ENCODE peak calls at places on chromosomes 4 and X, in nine cellular contexts. One of them, this sample, is unnamed.

GRCh38 chr4:147975325-147975724 is 243.4 kb downstream of the ARHGAP10 start:
- DNase-seq in body of pancreas: no peak
- DNase-seq in fibroblast of lung: peak; percentile 72
- DNase-seq in CD4-positive, alpha-beta memory T cell: no peak
- DNase-seq in lung: no peak
- DNase-seq in pancreas: no peak
- DNase-seq in tibial artery: no peak
- DNase-seq in PC-9: no peak
- DNase-seq in IMR-90: peak; percentile 70
- DNase-seq in this sample: no peak

GRCh38 chr4:74794341-74794801 is at the start of gene BTC:
- DNase-seq in PC-9: peak; percentile 60
- DNase-seq in CD4-positive, alpha-beta memory T cell: no peak
- DNase-seq in fibroblast of lung: peak; percentile 27
- DNase-seq in pancreas: peak; percentile 79
- DNase-seq in tibial artery: peak; percentile 74
- DNase-seq in lung: peak; percentile 71
- DNase-seq in IMR-90: no peak
- DNase-seq in body of pancreas: peak; percentile 77
- DNase-seq in this sample: no peak

GRCh38 chr4:71293705-71294104 is 45.1 kb upstream of the SLC4A4 start:
- DNase-seq in lung: no peak
- DNase-seq in tibial artery: no peak
- DNase-seq in IMR-90: peak; percentile 93
- DNase-seq in pancreas: no peak
- DNase-seq in CD4-positive, alpha-beta memory T cell: no peak
- DNase-seq in body of pancreas: no peak
- DNase-seq in PC-9: no peak
- DNase-seq in fibroblast of lung: peak; percentile 72
- DNase-seq in this sample: no peak

GRCh38 chrX:119093991-119094741 is 21.4 kb downstream of the CT47C1 start:
- DNase-seq in lung: no peak
- DNase-seq in CD4-positive, alpha-beta memory T cell: no peak
- DNase-seq in body of pancreas: no peak
- DNase-seq in pancreas: no peak
- DNase-seq in fibroblast of lung: no peak
- DNase-seq in IMR-90: peak; percentile 4
- DNase-seq in PC-9: no peak
- DNase-seq in tibial artery: no peak
- DNase-seq in this sample: no peak

GRCh38 chr4:140756292-140757219 is at the start of gene TBC1D9:
- DNase-seq in CD4-positive, alpha-beta memory T cell: no peak
- DNase-seq in tibial artery: peak; percentile 83
- DNase-seq in lung: peak; percentile 90
- DNase-seq in IMR-90: peak; percentile 55
- DNase-seq in pancreas: peak; percentile 87
- DNase-seq in fibroblast of lung: peak; percentile 70
- DNase-seq in PC-9: peak; percentile 80
- DNase-seq in body of pancreas: peak; percentile 87
- DNase-seq in this sample: no peak

GRCh38 chrX:122641136-122641535 is 542.9 kb upstream of the GRIA3 start:
- DNase-seq in fibroblast of lung: no peak
- DNase-seq in pancreas: no peak
- DNase-seq in body of pancreas: no peak
- DNase-seq in CD4-positive, alpha-beta memory T cell: no peak
- DNase-seq in IMR-90: no peak
- DNase-seq in PC-9: no peak
- DNase-seq in lung: no peak
- DNase-seq in tibial artery: no peak
- DNase-seq in this sample: no peak

GRCh38 chrX:131067216-131067615 is 9.1 kb downstream of the ARHGAP36 start:
- DNase-seq in fibroblast of lung: no peak
- DNase-seq in pancreas: no peak
- DNase-seq in PC-9: no peak
- DNase-seq in tibial artery: no peak
- DNase-seq in CD4-positive, alpha-beta memory T cell: no peak
- DNase-seq in IMR-90: no peak
- DNase-seq in lung: no peak
- DNase-seq in body of pancreas: no peak
- DNase-seq in this sample: no peak

GRCh38 chrX:47611926-47612325 is 7.7 kb downstream of the SYN1 start:
- DNase-seq in body of pancreas: no peak
- DNase-seq in PC-9: no peak
- DNase-seq in fibroblast of lung: no peak
- DNase-seq in tibial artery: no peak
- DNase-seq in IMR-90: no peak
- DNase-seq in CD4-positive, alpha-beta memory T cell: no peak
- DNase-seq in pancreas: no peak
- DNase-seq in lung: no peak
- DNase-seq in this sample: no peak

GRCh38 chr4:22217480-22217879 is 268.9 kb upstream of the KCNIP4 start:
- DNase-seq in CD4-positive, alpha-beta memory T cell: no peak
- DNase-seq in lung: no peak
- DNase-seq in fibroblast of lung: no peak
- DNase-seq in IMR-90: no peak
- DNase-seq in PC-9: no peak
- DNase-seq in tibial artery: no peak
- DNase-seq in body of pancreas: no peak
- DNase-seq in pancreas: no peak
- DNase-seq in this sample: no peak

GRCh38 chrX:130539721-130540321 is 138.0 kb downstream of the RBMX2 start:
- DNase-seq in CD4-positive, alpha-beta memory T cell: no peak
- DNase-seq in fibroblast of lung: peak; percentile 61
- DNase-seq in lung: peak; percentile 51
- DNase-seq in pancreas: peak; percentile 66
- DNase-seq in tibial artery: peak; percentile 63
- DNase-seq in PC-9: peak; percentile 36
- DNase-seq in body of pancreas: peak; percentile 55
- DNase-seq in IMR-90: peak; percentile 45
- DNase-seq in this sample: peak; percentile 17

GRCh38 chr4:112927544-112927943 is 121.9 kb upstream of the ANK2 start:
- DNase-seq in pancreas: no peak
- DNase-seq in CD4-positive, alpha-beta memory T cell: no peak
- DNase-seq in body of pancreas: no peak
- DNase-seq in IMR-90: no peak
- DNase-seq in tibial artery: no peak
- DNase-seq in PC-9: no peak
- DNase-seq in fibroblast of lung: no peak
- DNase-seq in lung: no peak
- DNase-seq in this sample: no peak

GRCh38 chr4:78222575-78223186 is 165.6 kb downstream of the FRAS1 start:
- DNase-seq in IMR-90: no peak
- DNase-seq in body of pancreas: no peak
- DNase-seq in PC-9: no peak
- DNase-seq in pancreas: no peak
- DNase-seq in CD4-positive, alpha-beta memory T cell: no peak
- DNase-seq in fibroblast of lung: no peak
- DNase-seq in lung: no peak
- DNase-seq in tibial artery: no peak
- DNase-seq in this sample: no peak

GRCh38 chrX:21926527-21927278 is 13.8 kb upstream of the SMS start:
- DNase-seq in pancreas: no peak
- DNase-seq in tibial artery: no peak
- DNase-seq in CD4-positive, alpha-beta memory T cell: no peak
- DNase-seq in IMR-90: peak; percentile 99
- DNase-seq in PC-9: peak; percentile 24
- DNase-seq in lung: no peak
- DNase-seq in body of pancreas: no peak
- DNase-seq in fibroblast of lung: peak; percentile 96
- DNase-seq in this sample: no peak

GRCh38 chrX:73448379-73448778 is 1.5 kb downstream of the CDX4 start:
- DNase-seq in CD4-positive, alpha-beta memory T cell: no peak
- DNase-seq in fibroblast of lung: no peak
- DNase-seq in tibial artery: no peak
- DNase-seq in body of pancreas: peak; percentile 10
- DNase-seq in lung: no peak
- DNase-seq in IMR-90: no peak
- DNase-seq in PC-9: no peak
- DNase-seq in pancreas: no peak
- DNase-seq in this sample: no peak

GRCh38 chr4:114890773-114891172 is 222.6 kb downstream of the NDST4 start:
- DNase-seq in body of pancreas: no peak
- DNase-seq in IMR-90: no peak
- DNase-seq in PC-9: no peak
- DNase-seq in lung: no peak
- DNase-seq in CD4-positive, alpha-beta memory T cell: no peak
- DNase-seq in tibial artery: no peak
- DNase-seq in fibroblast of lung: peak; percentile 52
- DNase-seq in pancreas: no peak
- DNase-seq in this sample: no peak

GRCh38 chr4:93791570-93792195 is 36.9 kb upstream of the ATOH1 start:
- DNase-seq in pancreas: peak; percentile 64
- DNase-seq in IMR-90: peak; percentile 48
- DNase-seq in body of pancreas: peak; percentile 60
- DNase-seq in CD4-positive, alpha-beta memory T cell: no peak
- DNase-seq in PC-9: peak; percentile 22
- DNase-seq in fibroblast of lung: peak; percentile 62
- DNase-seq in tibial artery: no peak
- DNase-seq in lung: peak; percentile 37
- DNase-seq in this sample: no peak

GRCh38 chrX:99703467-99703866 is 706.6 kb downstream of the PCDH19 start:
- DNase-seq in fibroblast of lung: no peak
- DNase-seq in IMR-90: no peak
- DNase-seq in pancreas: no peak
- DNase-seq in PC-9: no peak
- DNase-seq in tibial artery: no peak
- DNase-seq in lung: no peak
- DNase-seq in body of pancreas: no peak
- DNase-seq in CD4-positive, alpha-beta memory T cell: no peak
- DNase-seq in this sample: no peak

GRCh38 chr4:102663073-102663472 is 97.7 kb downstream of the MANBA start:
- DNase-seq in tibial artery: no peak
- DNase-seq in lung: no peak
- DNase-seq in pancreas: no peak
- DNase-seq in IMR-90: peak; percentile 80
- DNase-seq in CD4-positive, alpha-beta memory T cell: no peak
- DNase-seq in body of pancreas: no peak
- DNase-seq in fibroblast of lung: peak; percentile 38
- DNase-seq in PC-9: no peak
- DNase-seq in this sample: no peak

GRCh38 chr4:119299221-119300071 is 22.5 kb downstream of the FABP2 start:
- DNase-seq in pancreas: no peak
- DNase-seq in fibroblast of lung: peak; percentile 28
- DNase-seq in body of pancreas: no peak
- DNase-seq in PC-9: no peak
- DNase-seq in tibial artery: no peak
- DNase-seq in IMR-90: peak; percentile 28
- DNase-seq in CD4-positive, alpha-beta memory T cell: peak; percentile 30
- DNase-seq in lung: no peak
- DNase-seq in this sample: peak; percentile 2

GRCh38 chr4:184816962-184817361 is 8.8 kb downstream of the ACSL1 start:
- DNase-seq in CD4-positive, alpha-beta memory T cell: no peak
- DNase-seq in body of pancreas: no peak
- DNase-seq in IMR-90: no peak
- DNase-seq in lung: no peak
- DNase-seq in PC-9: no peak
- DNase-seq in pancreas: no peak
- DNase-seq in fibroblast of lung: no peak
- DNase-seq in tibial artery: no peak
- DNase-seq in this sample: no peak
- H3K27ac ChIP-seq in CD4-positive, alpha-beta memory T cell: no peak overlapping the region
- H3K27ac ChIP-seq in body of pancreas: no peak overlapping the region
- H3K27ac ChIP-seq in IMR-90: no peak overlapping the region
- H3K27ac ChIP-seq in lung: peak overlapping the region; percentile 61
- H3K27ac ChIP-seq in PC-9: no peak overlapping the region
- H3K27ac ChIP-seq in pancreas: no peak overlapping the region
- H3K27ac ChIP-seq in fibroblast of lung: no peak overlapping the region
- H3K27ac ChIP-seq in tibial artery: no peak overlapping the region
- H3K27ac ChIP-seq in this sample: no peak overlapping the region

GRCh38 chrX:154380787-154381186 is 1.7 kb downstream of the EMD start:
- DNase-seq in body of pancreas: no peak
- DNase-seq in IMR-90: no peak
- DNase-seq in PC-9: no peak
- DNase-seq in pancreas: no peak
- DNase-seq in CD4-positive, alpha-beta memory T cell: peak; percentile 14
- DNase-seq in lung: no peak
- DNase-seq in fibroblast of lung: no peak
- DNase-seq in tibial artery: no peak
- DNase-seq in this sample: no peak
- H3K4me3 ChIP-seq in body of pancreas: no peak overlapping the region
- H3K4me3 ChIP-seq in IMR-90: no peak overlapping the region
- H3K4me3 ChIP-seq in PC-9: no peak overlapping the region
- H3K4me3 ChIP-seq in pancreas: peak overlapping the region; percentile 57
- H3K4me3 ChIP-seq in CD4-positive, alpha-beta memory T cell: no peak overlapping the region
- H3K4me3 ChIP-seq in lung: no peak overlapping the region
- H3K4me3 ChIP-seq in fibroblast of lung: peak overlapping the region; percentile 84
- H3K4me3 ChIP-seq in tibial artery: peak overlapping the region; percentile 87
- H3K4me3 ChIP-seq in this sample: peak overlapping the region; percentile 74

DNA sequence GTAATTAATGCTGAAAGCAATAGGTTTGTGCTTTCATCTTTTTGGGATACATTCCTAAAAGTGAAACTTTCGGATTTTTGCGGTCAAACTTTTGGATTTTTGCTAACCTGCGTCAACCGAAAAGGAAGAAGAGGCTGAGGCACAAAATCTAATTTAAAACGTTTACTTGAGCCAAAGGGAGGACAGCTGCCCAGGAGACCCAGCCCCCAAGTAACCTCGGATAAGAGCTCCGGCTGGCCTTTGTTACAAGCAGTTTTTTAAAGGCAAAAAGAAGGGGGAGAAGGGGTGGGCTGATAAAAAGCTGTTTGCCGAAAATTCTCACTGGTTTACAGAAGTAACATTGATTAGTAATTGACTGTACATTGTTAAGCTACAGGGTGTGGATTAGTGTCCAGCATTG is 59.3 kb upstream of the USP9X start:
- DNase-seq in tibial artery: no peak
- DNase-seq in fibroblast of lung: peak; percentile 7
- DNase-seq in PC-9: no peak
- DNase-seq in CD4-positive, alpha-beta memory T cell: no peak
- DNase-seq in IMR-90: peak; percentile 16
- DNase-seq in body of pancreas: no peak
- DNase-seq in pancreas: no peak
- DNase-seq in lung: no peak
- DNase-seq in this sample: no peak
- H3K27ac ChIP-seq in tibial artery: no peak overlapping the region
- H3K27ac ChIP-seq in fibroblast of lung: peak overlapping the region; percentile 45
- H3K27ac ChIP-seq in PC-9: no peak overlapping the region
- H3K27ac ChIP-seq in CD4-positive, alpha-beta memory T cell: no peak overlapping the region
- H3K27ac ChIP-seq in IMR-90: peak overlapping the region; percentile 45
- H3K27ac ChIP-seq in body of pancreas: no peak overlapping the region
- H3K27ac ChIP-seq in pancreas: no peak overlapping the region
- H3K27ac ChIP-seq in lung: no peak overlapping the region
- H3K27ac ChIP-seq in this sample: no peak overlapping the region

DNA sequence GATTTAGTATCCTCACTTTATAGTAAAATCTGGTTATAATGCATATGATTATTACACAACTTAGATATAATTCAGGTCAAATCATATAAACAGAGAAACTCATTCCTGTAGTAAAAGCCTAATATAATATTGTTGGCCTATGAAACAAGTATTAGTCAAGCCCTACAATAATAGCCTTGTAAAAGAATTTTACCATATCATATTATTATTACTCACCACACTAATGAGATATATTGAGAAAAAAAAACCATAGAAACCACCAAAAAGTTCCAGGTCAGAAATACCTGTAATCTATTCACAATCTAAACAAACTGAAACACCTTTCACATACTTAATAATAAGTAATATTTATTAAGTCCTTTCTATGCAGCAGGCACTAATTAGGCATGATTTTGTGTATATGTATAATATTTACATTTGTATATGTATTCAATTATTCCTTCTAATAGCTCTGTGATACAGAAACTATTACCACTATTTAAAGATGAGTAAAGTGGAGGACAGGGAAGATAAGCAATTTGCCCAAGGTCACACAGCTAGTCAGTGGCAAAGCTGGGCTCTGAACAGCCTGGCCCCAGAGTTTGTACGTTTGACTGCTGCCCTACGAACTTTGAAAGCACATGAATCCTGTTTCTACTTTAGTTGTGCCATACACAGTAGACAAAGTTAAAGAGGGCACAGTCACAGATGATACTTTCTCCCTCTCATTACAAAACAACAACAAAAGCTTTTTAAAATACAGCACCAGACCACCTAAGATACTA is 9.0 kb downstream of the ZNF827 start:
- DNase-seq in lung: no peak
- DNase-seq in pancreas: no peak
- DNase-seq in PC-9: no peak
- DNase-seq in CD4-positive, alpha-beta memory T cell: no peak
- DNase-seq in IMR-90: no peak
- DNase-seq in fibroblast of lung: no peak
- DNase-seq in body of pancreas: no peak
- DNase-seq in tibial artery: no peak
- DNase-seq in this sample: no peak
- H3K4me3 ChIP-seq in lung: no peak overlapping the region
- H3K4me3 ChIP-seq in pancreas: no peak overlapping the region
- H3K4me3 ChIP-seq in PC-9: no peak overlapping the region
- H3K4me3 ChIP-seq in CD4-positive, alpha-beta memory T cell: no peak overlapping the region
- H3K4me3 ChIP-seq in IMR-90: no peak overlapping the region
- H3K4me3 ChIP-seq in fibroblast of lung: no peak overlapping the region
- H3K4me3 ChIP-seq in body of pancreas: no peak overlapping the region
- H3K4me3 ChIP-seq in tibial artery: no peak overlapping the region
- H3K4me3 ChIP-seq in this sample: no peak overlapping the region

This sample was measured in CD8-positive, alpha-beta memory T cell.